ENCODE peak calls at places on chromosome 17, in six cellular contexts. V is T follicular helper cell, Z is uterus, E is Right ventricle myocardium superior, R is GM12891, S is lower leg skin. K is an unnamed sample.

GRCh38 chr17:8080799-8081219 is 6.7 kb downstream of the ALOX12B start:
- DNase-seq in V (no peak), Z (no peak), E (peak), R (no peak), S (no peak), K (no peak)

GRCh38 chr17:27323538-27324212 is 29.8 kb downstream of the WSB1 start:
- DNase-seq in V (no peak), Z (peak), E (peak), R (no peak), S (peak), K (peak)

GRCh38 chr17:17849863-17850373 is 13.1 kb upstream of the SREBF1 start:
- DNase-seq in V (peak), Z (peak), E (peak), R (peak), S (no peak), K (peak)

GRCh38 chr17:42188749-42189650 is 3.7 kb upstream of the HCRT start:
- DNase-seq in V (no peak), Z (no peak), E (no peak), R (no peak), S (no peak), K (no peak)

GRCh38 chr17:67260051-67260987 is 15.3 kb upstream of the HELZ start:
- DNase-seq in V (no peak), Z (peak), E (peak), R (no peak), S (no peak), K (peak)

GRCh38 chr17:28345420-28346198 is 10.0 kb downstream of the TNFAIP1 start:
- DNase-seq in V (no peak), Z (no peak), E (no peak), R (no peak), S (no peak), K (peak)

GRCh38 chr17:75602644-75603043 is 15.0 kb downstream of the MYO15B start:
- DNase-seq in V (no peak), Z (no peak), E (peak), R (no peak), S (no peak), K (no peak)

GRCh38 chr17:47204722-47205418 is 4.3 kb upstream of the MYL4 start:
- DNase-seq in V (no peak), Z (no peak), E (no peak), R (no peak), S (no peak), K (peak)

GRCh38 chr17:64572682-64573154 is 65.9 kb downstream of the CEP95 start:
- DNase-seq in V (no peak), Z (no peak), E (no peak), R (no peak), S (no peak), K (peak)